ENCODE peak calls at places on chromosomes 4 and X, in six cellular contexts. One of them, this sample, is unnamed.

GRCh38 chr4:79403356-79403755 is 4.7 kb downstream of the GK2 start:
- DNase-seq in T-cell: no peak
- DNase-seq in AG09309: no peak
- DNase-seq in sigmoid colon: no peak
- DNase-seq in breast epithelium: no peak
- DNase-seq in dorsolateral prefrontal cortex: no peak
- DNase-seq in this sample: no peak

GRCh38 chrX:97126020-97126419 is 242.3 kb downstream of the RPA4 start:
- DNase-seq in T-cell: no peak
- DNase-seq in AG09309: peak
- DNase-seq in sigmoid colon: no peak
- DNase-seq in breast epithelium: no peak
- DNase-seq in dorsolateral prefrontal cortex: no peak
- DNase-seq in this sample: no peak

GRCh38 chrX:145910017-145910416 is 92.4 kb downstream of the SLITRK2 start:
- DNase-seq in T-cell: no peak
- DNase-seq in AG09309: no peak
- DNase-seq in sigmoid colon: no peak
- DNase-seq in breast epithelium: no peak
- DNase-seq in dorsolateral prefrontal cortex: no peak
- DNase-seq in this sample: no peak

GRCh38 chr4:6568689-6569332 is 6.2 kb upstream of the MAN2B2 start:
- DNase-seq in T-cell: no peak
- DNase-seq in AG09309: no peak
- DNase-seq in sigmoid colon: no peak
- DNase-seq in breast epithelium: no peak
- DNase-seq in dorsolateral prefrontal cortex: no peak
- DNase-seq in this sample: no peak

GRCh38 chr4:4727536-4727935 is 131.9 kb upstream of the MSX1 start:
- DNase-seq in T-cell: no peak
- DNase-seq in AG09309: no peak
- DNase-seq in sigmoid colon: no peak
- DNase-seq in breast epithelium: no peak
- DNase-seq in dorsolateral prefrontal cortex: no peak
- DNase-seq in this sample: no peak

GRCh38 chr4:86582453-86582852 is 11.7 kb upstream of the PTPN13 start:
- DNase-seq in T-cell: no peak
- DNase-seq in AG09309: no peak
- DNase-seq in sigmoid colon: no peak
- DNase-seq in breast epithelium: no peak
- DNase-seq in dorsolateral prefrontal cortex: no peak
- DNase-seq in this sample: no peak

GRCh38 chrX:44063611-44064010 is 90.4 kb upstream of the NDP start:
- DNase-seq in T-cell: no peak
- DNase-seq in AG09309: no peak
- DNase-seq in sigmoid colon: no peak
- DNase-seq in breast epithelium: no peak
- DNase-seq in dorsolateral prefrontal cortex: no peak
- DNase-seq in this sample: no peak

GRCh38 chr4:72966652-72967051 is 102.9 kb downstream of the COX18 start:
- DNase-seq in T-cell: no peak
- DNase-seq in AG09309: no peak
- DNase-seq in sigmoid colon: no peak
- DNase-seq in breast epithelium: no peak
- DNase-seq in dorsolateral prefrontal cortex: no peak
- DNase-seq in this sample: no peak

GRCh38 chr4:8371251-8371995 is 69.1 kb downstream of the ACOX3 start:
- DNase-seq in T-cell: no peak
- DNase-seq in AG09309: peak
- DNase-seq in sigmoid colon: no peak
- DNase-seq in breast epithelium: no peak
- DNase-seq in dorsolateral prefrontal cortex: peak
- DNase-seq in this sample: no peak

GRCh38 chrX:131821945-131822622 is 201.0 kb upstream of the STK26 start:
- DNase-seq in T-cell: peak
- DNase-seq in AG09309: peak
- DNase-seq in sigmoid colon: peak
- DNase-seq in breast epithelium: no peak
- DNase-seq in dorsolateral prefrontal cortex: peak
- DNase-seq in this sample: no peak

GRCh38 chrX:154546354-154547244 is at the start of gene G6PD:
- DNase-seq in T-cell: peak
- DNase-seq in AG09309: no peak
- DNase-seq in sigmoid colon: no peak
- DNase-seq in breast epithelium: peak
- DNase-seq in dorsolateral prefrontal cortex: no peak
- DNase-seq in this sample: no peak

GRCh38 chr4:170008801-170009200 is 17.4 kb downstream of the MFAP3L start:
- DNase-seq in T-cell: no peak
- DNase-seq in AG09309: no peak
- DNase-seq in sigmoid colon: no peak
- DNase-seq in breast epithelium: no peak
- DNase-seq in dorsolateral prefrontal cortex: no peak
- DNase-seq in this sample: no peak

GRCh38 chrX:151902813-151903591 is 9.7 kb upstream of the MAGEA4 start:
- DNase-seq in T-cell: no peak
- DNase-seq in AG09309: peak
- DNase-seq in sigmoid colon: peak
- DNase-seq in breast epithelium: no peak
- DNase-seq in dorsolateral prefrontal cortex: no peak
- DNase-seq in this sample: no peak

GRCh38 chr4:153115322-153116100 is 88.7 kb upstream of the TRIM2 start:
- DNase-seq in T-cell: peak
- DNase-seq in AG09309: peak
- DNase-seq in sigmoid colon: no peak
- DNase-seq in breast epithelium: no peak
- DNase-seq in dorsolateral prefrontal cortex: no peak
- DNase-seq in this sample: no peak

This sample was measured in thoracic aorta.